ENCODE peak calls at places on chromosomes 4 and X, in four cellular contexts. One of them, this sample, is unnamed. For H3K36me3, the result is how much of the 10 kb centered on the place peaks cover.

GRCh38 chr4:45241976-45242375 is 515.6 kb upstream of the GNPDA2 start:
- DNase-seq in CD8-positive, alpha-beta T cell: no peak
- DNase-seq in uterus: no peak
- DNase-seq in mesenchymal stem cell: no peak
- DNase-seq in this sample: no peak

GRCh38 chr4:52421811-52422213 is 237.3 kb downstream of the USP46 start:
- DNase-seq in mesenchymal stem cell: no peak
- DNase-seq in uterus: no peak
- DNase-seq in CD8-positive, alpha-beta T cell: no peak
- DNase-seq in this sample: no peak

GRCh38 chr4:22634541-22635181 is 58.1 kb upstream of the GBA3 start:
- DNase-seq in CD8-positive, alpha-beta T cell: no peak
- DNase-seq in mesenchymal stem cell: no peak
- DNase-seq in uterus: no peak
- DNase-seq in this sample: no peak

GRCh38 chr4:24924309-24924781 is 11.5 kb upstream of the CCDC149 start:
- DNase-seq in CD8-positive, alpha-beta T cell: no peak
- DNase-seq in mesenchymal stem cell: peak
- DNase-seq in uterus: no peak
- DNase-seq in this sample: peak

GRCh38 chr4:23889814-23890269 is at the start of gene PPARGC1A:
- DNase-seq in mesenchymal stem cell: peak
- DNase-seq in uterus: peak
- DNase-seq in CD8-positive, alpha-beta T cell: no peak
- DNase-seq in this sample: peak

GRCh38 chr4:101099001-101099400 is 248.3 kb downstream of the PPP3CA start:
- DNase-seq in mesenchymal stem cell: no peak
- DNase-seq in uterus: no peak
- DNase-seq in CD8-positive, alpha-beta T cell: no peak
- DNase-seq in this sample: no peak

GRCh38 chr4:122583906-122584305 is 37.0 kb downstream of the IL21 start:
- DNase-seq in CD8-positive, alpha-beta T cell: no peak
- DNase-seq in uterus: peak
- DNase-seq in mesenchymal stem cell: peak
- DNase-seq in this sample: no peak

GRCh38 chr4:17063870-17064269 is 165.4 kb upstream of the LDB2 start:
- DNase-seq in uterus: no peak
- DNase-seq in CD8-positive, alpha-beta T cell: no peak
- DNase-seq in mesenchymal stem cell: no peak
- DNase-seq in this sample: peak

GRCh38 chrX:126820700-126821420 is 1.3 kb downstream of the PRR32 start:
- DNase-seq in mesenchymal stem cell: no peak
- DNase-seq in uterus: no peak
- DNase-seq in CD8-positive, alpha-beta T cell: no peak
- DNase-seq in this sample: no peak

GRCh38 chrX:53095796-53096195 is 1.9 kb downstream of the KANTR start:
- DNase-seq in CD8-positive, alpha-beta T cell: no peak
- DNase-seq in uterus: no peak
- DNase-seq in mesenchymal stem cell: no peak
- DNase-seq in this sample: no peak

GRCh38 chr4:13599159-13599558 is 28.4 kb downstream of the BOD1L1 start:
- DNase-seq in CD8-positive, alpha-beta T cell: no peak
- DNase-seq in uterus: no peak
- DNase-seq in mesenchymal stem cell: no peak
- DNase-seq in this sample: no peak

GRCh38 chr4:78748361-78748760 is 27.8 kb upstream of the BMP2K start:
- DNase-seq in CD8-positive, alpha-beta T cell: no peak
- DNase-seq in uterus: no peak
- DNase-seq in mesenchymal stem cell: no peak
- DNase-seq in this sample: no peak

GRCh38 chr4:175946472-175947116 is 119.0 kb upstream of the WDR17 start:
- DNase-seq in mesenchymal stem cell: no peak
- DNase-seq in uterus: no peak
- DNase-seq in CD8-positive, alpha-beta T cell: no peak
- DNase-seq in this sample: no peak

GRCh38 chr4:82784615-82785247 is 13.9 kb downstream of the SCD5 start:
- DNase-seq in mesenchymal stem cell: peak
- DNase-seq in uterus: no peak
- DNase-seq in CD8-positive, alpha-beta T cell: peak
- DNase-seq in this sample: no peak

GRCh38 chrX:27057883-27058282 is 405.3 kb downstream of the PPP4R3C start:
- DNase-seq in mesenchymal stem cell: no peak
- DNase-seq in uterus: no peak
- DNase-seq in CD8-positive, alpha-beta T cell: no peak
- DNase-seq in this sample: no peak

GRCh38 chr4:158818595-158818994 is 49.8 kb downstream of the FNIP2 start:
- DNase-seq in uterus: no peak
- DNase-seq in CD8-positive, alpha-beta T cell: no peak
- DNase-seq in mesenchymal stem cell: no peak
- DNase-seq in this sample: no peak

GRCh38 chr4:84697159-84697558 is 114.2 kb downstream of the CDS1 start:
- DNase-seq in mesenchymal stem cell: no peak
- DNase-seq in uterus: no peak
- DNase-seq in CD8-positive, alpha-beta T cell: no peak
- DNase-seq in this sample: no peak

GRCh38 chr4:84691800-84692199 is 108.9 kb downstream of the CDS1 start:
- DNase-seq in uterus: no peak
- DNase-seq in CD8-positive, alpha-beta T cell: no peak
- DNase-seq in mesenchymal stem cell: peak
- DNase-seq in this sample: no peak

GRCh38 chr4:84690481-84690880 is 107.6 kb downstream of the CDS1 start:
- DNase-seq in uterus: no peak
- DNase-seq in mesenchymal stem cell: peak
- DNase-seq in CD8-positive, alpha-beta T cell: no peak
- DNase-seq in this sample: no peak

GRCh38 chr4:84688605-84689004 is 105.7 kb downstream of the CDS1 start:
- DNase-seq in CD8-positive, alpha-beta T cell: no peak
- DNase-seq in mesenchymal stem cell: no peak
- DNase-seq in uterus: no peak
- DNase-seq in this sample: no peak

GRCh38 chr4:84691170-84691691 is 108.3 kb downstream of the CDS1 start:
- DNase-seq in uterus: no peak
- DNase-seq in mesenchymal stem cell: peak
- DNase-seq in CD8-positive, alpha-beta T cell: no peak
- DNase-seq in this sample: peak
- H3K4me3 ChIP-seq in uterus: no peak
- H3K4me3 ChIP-seq in mesenchymal stem cell: peak
- H3K4me3 ChIP-seq in CD8-positive, alpha-beta T cell: no peak
- H3K4me3 ChIP-seq in this sample: no peak

GRCh38 chr4:150236626-150237025 is 158.4 kb downstream of the DCLK2 start:
- DNase-seq in CD8-positive, alpha-beta T cell: no peak
- DNase-seq in mesenchymal stem cell: peak
- DNase-seq in uterus: no peak
- DNase-seq in this sample: no peak

GRCh38 chr4:150237110-150237852 is 159.0 kb downstream of the DCLK2 start:
- DNase-seq in uterus: no peak
- DNase-seq in CD8-positive, alpha-beta T cell: no peak
- DNase-seq in mesenchymal stem cell: peak
- DNase-seq in this sample: no peak

GRCh38 chr4:150234246-150234645 is 156.0 kb downstream of the DCLK2 start:
- DNase-seq in uterus: no peak
- DNase-seq in mesenchymal stem cell: peak
- DNase-seq in CD8-positive, alpha-beta T cell: no peak
- DNase-seq in this sample: no peak

GRCh38 chr4:150235317-150235716 is 157.1 kb downstream of the DCLK2 start:
- DNase-seq in uterus: no peak
- DNase-seq in CD8-positive, alpha-beta T cell: no peak
- DNase-seq in mesenchymal stem cell: no peak
- DNase-seq in this sample: no peak

DNA sequence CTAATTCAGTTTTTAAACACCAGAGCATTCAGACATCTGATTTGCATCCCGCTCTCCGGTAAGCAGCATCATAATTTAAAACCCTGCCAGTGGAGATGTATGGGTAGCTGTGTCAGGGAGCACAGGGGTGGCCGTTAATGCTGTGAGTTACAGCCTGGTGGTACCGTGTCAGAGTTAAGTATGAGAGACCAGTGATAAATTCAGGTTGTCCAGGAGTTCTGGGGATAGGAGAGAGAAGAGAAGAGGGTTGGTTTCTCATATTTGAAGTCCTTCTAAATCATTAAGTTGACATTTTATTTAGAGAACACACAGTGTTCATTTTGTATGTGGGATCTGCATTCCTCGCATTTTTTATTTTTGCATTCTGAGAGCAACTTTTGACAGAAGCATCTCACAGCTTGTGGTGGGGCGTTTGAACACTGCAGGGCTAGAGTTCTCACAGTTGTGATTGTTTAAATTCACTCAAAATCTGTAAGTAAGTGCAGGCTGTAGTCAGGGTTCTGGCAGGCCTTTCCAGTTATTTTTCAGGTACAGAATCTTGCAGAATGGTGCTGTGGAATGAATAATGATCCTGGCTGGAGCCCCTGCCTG is 157.6 kb downstream of the DCLK2 start:
- DNase-seq in uterus: no peak
- DNase-seq in CD8-positive, alpha-beta T cell: no peak
- DNase-seq in mesenchymal stem cell: peak
- DNase-seq in this sample: peak
- H3K36me3 ChIP-seq in uterus: under half
- H3K36me3 ChIP-seq in CD8-positive, alpha-beta T cell: under half
- H3K36me3 ChIP-seq in mesenchymal stem cell: under half
- H3K36me3 ChIP-seq in this sample: under half

GRCh38 chr4:108725457-108725856 is 37.4 kb downstream of the ETNPPL start:
- DNase-seq in uterus: no peak
- DNase-seq in mesenchymal stem cell: no peak
- DNase-seq in CD8-positive, alpha-beta T cell: no peak
- DNase-seq in this sample: no peak
- H3K4me3 ChIP-seq in uterus: no peak
- H3K4me3 ChIP-seq in mesenchymal stem cell: no peak
- H3K4me3 ChIP-seq in CD8-positive, alpha-beta T cell: no peak
- H3K4me3 ChIP-seq in this sample: no peak

GRCh38 chrX:48904180-48904579 is 6.5 kb downstream of the PQBP1 start:
- DNase-seq in mesenchymal stem cell: no peak
- DNase-seq in CD8-positive, alpha-beta T cell: no peak
- DNase-seq in uterus: no peak
- DNase-seq in this sample: no peak
- H3K36me3 ChIP-seq in mesenchymal stem cell: half or more
- H3K36me3 ChIP-seq in CD8-positive, alpha-beta T cell: under half
- H3K36me3 ChIP-seq in uterus: under half
- H3K36me3 ChIP-seq in this sample: under half

GRCh38 chrX:72054776-72055495 is 76.8 kb downstream of the RTL5 start:
- DNase-seq in mesenchymal stem cell: no peak
- DNase-seq in uterus: no peak
- DNase-seq in CD8-positive, alpha-beta T cell: no peak
- DNase-seq in this sample: no peak
- H3K4me3 ChIP-seq in mesenchymal stem cell: no peak
- H3K4me3 ChIP-seq in uterus: no peak
- H3K4me3 ChIP-seq in CD8-positive, alpha-beta T cell: no peak
- H3K4me3 ChIP-seq in this sample: no peak

DNA sequence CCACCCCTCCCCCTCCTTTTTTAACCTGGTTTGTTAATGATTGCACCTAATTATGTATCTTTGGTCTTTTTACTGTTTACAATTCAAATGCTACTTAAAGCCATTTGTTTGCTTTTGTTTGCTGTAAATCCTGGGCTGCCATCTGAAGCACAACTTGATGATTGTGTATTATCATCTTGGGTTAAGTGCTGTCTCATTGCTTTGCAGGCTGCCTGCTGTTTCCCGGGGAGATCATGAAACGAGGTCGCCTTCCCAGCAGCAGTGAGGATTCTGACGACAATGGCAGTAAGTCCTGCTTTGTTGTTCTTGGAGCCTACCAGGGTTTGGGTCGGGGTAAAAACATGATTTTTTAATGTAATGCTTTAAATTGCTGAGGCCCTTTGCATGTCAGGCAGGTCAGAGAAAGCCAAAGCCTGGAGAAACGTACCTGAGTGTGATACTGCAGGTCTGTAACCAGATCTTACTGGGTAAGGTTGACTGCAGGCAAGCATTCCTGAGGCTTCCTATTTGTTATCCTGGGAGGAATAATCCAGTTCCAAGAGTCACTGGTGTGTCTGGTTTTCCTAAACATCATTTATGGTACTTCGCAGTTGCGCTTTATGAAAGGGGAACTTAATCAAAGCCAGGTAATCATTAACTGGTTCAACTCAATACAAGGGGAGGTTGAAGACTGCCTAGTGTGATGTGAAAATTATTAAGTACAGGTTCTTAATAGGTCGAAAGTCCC is 22.2 kb downstream of the JADE1 start:
- DNase-seq in mesenchymal stem cell: peak
- DNase-seq in CD8-positive, alpha-beta T cell: no peak
- DNase-seq in uterus: no peak
- DNase-seq in this sample: peak
- H3K36me3 ChIP-seq in mesenchymal stem cell: under half
- H3K36me3 ChIP-seq in CD8-positive, alpha-beta T cell: under half
- H3K36me3 ChIP-seq in uterus: under half
- H3K36me3 ChIP-seq in this sample: under half

GRCh38 chr4:113975578-113975977 is 3.9 kb downstream of the ARSJ start:
- DNase-seq in uterus: no peak
- DNase-seq in mesenchymal stem cell: no peak
- DNase-seq in CD8-positive, alpha-beta T cell: no peak
- DNase-seq in this sample: no peak
- H3K4me3 ChIP-seq in uterus: no peak
- H3K4me3 ChIP-seq in mesenchymal stem cell: peak
- H3K4me3 ChIP-seq in CD8-positive, alpha-beta T cell: no peak
- H3K4me3 ChIP-seq in this sample: peak

DNA sequence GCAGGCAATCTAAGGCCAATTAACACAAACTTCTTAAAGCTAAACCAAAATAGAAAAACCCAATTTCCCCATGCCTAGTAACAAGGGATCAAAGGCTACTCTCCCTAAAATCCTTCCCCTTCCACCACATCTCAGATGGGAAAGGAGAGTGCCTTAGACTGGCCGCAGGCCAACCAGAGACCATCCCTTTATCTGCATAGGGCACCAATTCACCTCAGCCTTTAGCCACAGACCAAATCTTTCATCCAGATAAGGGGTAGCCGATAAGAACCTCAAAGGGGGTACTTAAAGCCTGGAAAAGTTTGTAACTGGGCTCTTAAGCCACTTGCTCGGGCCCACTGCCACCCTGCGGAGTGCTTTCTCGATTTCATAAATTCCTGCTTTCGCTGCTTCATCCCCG is 68.3 kb downstream of the TEX13C start:
- DNase-seq in CD8-positive, alpha-beta T cell: no peak
- DNase-seq in mesenchymal stem cell: no peak
- DNase-seq in uterus: no peak
- DNase-seq in this sample: no peak
- H3K36me3 ChIP-seq in CD8-positive, alpha-beta T cell: under half
- H3K36me3 ChIP-seq in mesenchymal stem cell: under half
- H3K36me3 ChIP-seq in uterus: under half
- H3K36me3 ChIP-seq in this sample: under half

GRCh38 chr4:186839122-186840037 is 115.7 kb upstream of the FAT1 start:
- DNase-seq in uterus: peak
- DNase-seq in CD8-positive, alpha-beta T cell: no peak
- DNase-seq in mesenchymal stem cell: peak
- DNase-seq in this sample: peak
- H3K4me3 ChIP-seq in uterus: no peak
- H3K4me3 ChIP-seq in CD8-positive, alpha-beta T cell: no peak
- H3K4me3 ChIP-seq in mesenchymal stem cell: peak
- H3K4me3 ChIP-seq in this sample: peak